ENCODE peak calls at places on chromosome 14, in four cellular contexts. Q is GM12878, I is K562, U is IMR-90. V is an unnamed sample.

GRCh38 chr14:93977790-93978581 is 1.6 kb upstream of the ASB2 start:
- DNase-seq in Q (peak; percentile 74), I (no peak), U (no peak), V (no peak)

GRCh38 chr14:21987937-21988336 is 314.3 kb upstream of the OR4E1 start:
- DNase-seq in Q (no peak), I (peak; percentile 30), U (peak; percentile 12), V (peak; percentile 39)

GRCh38 chr14:24232645-24233537 is at the start of gene GMPR2:
- DNase-seq in Q (no peak), I (peak; percentile 67), U (no peak), V (no peak)

GRCh38 chr14:62661818-62662217 is 383.4 kb downstream of the KCNH5 start:
- DNase-seq in Q (no peak), I (no peak), U (peak; percentile 22), V (no peak)

GRCh38 chr14:95463173-95463901 is 53.1 kb downstream of the SYNE3 start:
- DNase-seq in Q (no peak), I (no peak), U (no peak), V (peak; percentile 86)

GRCh38 chr14:99736600-99737371 is 52.7 kb downstream of the CYP46A1 start:
- DNase-seq in Q (no peak), I (no peak), U (no peak), V (no peak)

GRCh38 chr14:93173943-93174395 is 10.7 kb downstream of the MOAP1 start:
- DNase-seq in Q (no peak), I (peak; percentile 53), U (peak; percentile 22), V (no peak)

GRCh38 chr14:99792551-99793212 is 531 bp upstream of the EML1 start:
- DNase-seq in Q (no peak), I (no peak), U (peak; percentile 20), V (peak; percentile 47)

GRCh38 chr14:99562848-99563748 is 40.9 kb downstream of the CCDC85C start:
- DNase-seq in Q (no peak), I (peak; percentile 43), U (peak; percentile 65), V (peak; percentile 77)

GRCh38 chr14:36717363-36717762 is 55.7 kb downstream of the PAX9 start:
- DNase-seq in Q (no peak), I (no peak), U (no peak), V (no peak)

GRCh38 chr14:47921133-47921532 is 245.7 kb upstream of the MDGA2 start:
- DNase-seq in Q (no peak), I (no peak), U (no peak), V (no peak)

GRCh38 chr14:23186913-23187654 is 3.6 kb upstream of the SLC7A8 start:
- DNase-seq in Q (peak; percentile 5), I (peak; percentile 68), U (peak; percentile 76), V (peak; percentile 81)

GRCh38 chr14:97655169-97655948 is 858.2 kb downstream of the VRK1 start:
- DNase-seq in Q (no peak), I (no peak), U (no peak), V (no peak)

GRCh38 chr14:94903338-94903737 is 133.4 kb upstream of the GSC start:
- DNase-seq in Q (no peak), I (no peak), U (no peak), V (no peak)

GRCh38 chr14:90829677-90830076 is 13.4 kb upstream of the TTC7B start:
- DNase-seq in Q (no peak), I (no peak), U (no peak), V (no peak)

GRCh38 chr14:72618424-72618823 is 275.5 kb downstream of the DPF3 start:
- DNase-seq in Q (no peak), I (no peak), U (no peak), V (no peak)

DNA sequence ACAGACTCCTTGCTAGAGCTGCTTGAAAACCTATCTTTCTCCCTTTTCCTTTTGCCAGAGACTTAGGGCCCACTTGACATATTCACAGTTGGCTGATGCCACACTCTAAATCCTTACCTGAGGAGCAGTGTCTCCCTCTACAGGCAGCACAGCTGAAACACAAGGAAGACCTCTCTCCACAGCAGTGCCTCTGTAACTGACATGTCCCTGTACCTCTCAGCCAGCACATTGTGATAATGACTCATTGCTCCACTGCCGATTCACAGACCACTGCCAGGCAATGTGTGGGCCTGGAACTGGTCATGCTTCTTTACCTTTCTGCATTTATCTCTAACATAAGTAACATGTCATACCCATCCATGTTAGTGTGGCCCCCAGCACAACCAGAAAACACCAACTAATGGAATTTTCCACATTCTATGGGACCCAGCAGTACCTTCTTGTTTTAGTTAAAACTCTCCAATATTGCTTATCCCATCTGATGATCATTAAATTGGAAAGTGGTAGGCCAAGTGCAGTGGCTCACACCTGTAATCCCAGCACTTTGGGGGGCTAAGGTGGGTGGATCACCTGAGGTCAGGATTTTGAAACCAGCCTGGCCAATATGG is 56.5 kb downstream of the GTF2A1 start:
- DNase-seq in Q (peak; percentile 48), I (peak; percentile 63), U (peak; percentile 77), V (peak; percentile 52)
- TF ChIP-seq FOS in Q (no peak), I (no peak), U (no peak), V (peak; percentile 43)

GRCh38 chr14:75147423-75148071 is 20.7 kb upstream of the NEK9 start:
- DNase-seq in Q (no peak), I (no peak), U (peak; percentile 72), V (peak; percentile 66)
- H3K4me1 ChIP-seq in Q (no peaks in the 10 kb centered on the region), I (no peaks in the 10 kb centered on the region), U (peaks cover 2% of the 10 kb centered on the region), V (no peaks in the 10 kb centered on the region)

GRCh38 chr14:79578470-79578869 is 632.8 kb downstream of the DIO2 start:
- DNase-seq in Q (no peak), I (no peak), U (no peak), V (no peak)

GRCh38 chr14:79576434-79576833 is 634.9 kb downstream of the DIO2 start:
- DNase-seq in Q (no peak), I (no peak), U (peak; percentile 67), V (no peak)

GRCh38 chr14:79571361-79571760 is 639.9 kb downstream of the DIO2 start:
- DNase-seq in Q (no peak), I (no peak), U (no peak), V (no peak)

GRCh38 chr14:79573486-79573885 is 637.8 kb downstream of the DIO2 start:
- DNase-seq in Q (no peak), I (no peak), U (peak; percentile 82), V (no peak)

DNA sequence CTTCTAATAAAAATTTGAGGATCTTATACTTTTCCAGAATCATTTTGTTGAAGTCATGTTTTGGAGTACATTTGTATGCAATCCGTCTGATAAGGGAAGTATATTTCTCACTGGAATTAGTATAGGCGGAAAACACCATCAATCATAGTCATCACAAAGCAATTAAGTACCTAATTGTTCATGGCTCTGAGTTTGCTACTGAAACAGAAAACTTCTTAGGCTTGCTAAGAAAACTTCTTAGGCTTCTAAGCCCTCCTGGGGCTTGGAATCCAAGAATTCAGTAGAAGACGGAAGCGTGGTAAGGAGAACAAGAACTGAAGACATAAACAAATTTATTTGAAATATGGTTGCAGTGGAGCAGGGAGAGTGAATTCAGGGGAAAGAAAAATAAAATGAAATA is 636.3 kb downstream of the DIO2 start:
- DNase-seq in Q (no peak), I (no peak), U (no peak), V (no peak)
- TF ChIP-seq FOS in Q (no peak), I (no peak), U (no peak), V (no peak)

GRCh38 chr14:101888182-101888581 is 76.2 kb upstream of the DYNC1H1 start:
- DNase-seq in Q (no peak), I (no peak), U (no peak), V (no peak)

GRCh38 chr14:101887219-101887618 is 77.2 kb upstream of the DYNC1H1 start:
- DNase-seq in Q (no peak), I (no peak), U (no peak), V (no peak)

GRCh38 chr14:101884537-101885253 is 79.7 kb upstream of the DYNC1H1 start:
- DNase-seq in Q (no peak), I (peak; percentile 21), U (no peak), V (no peak)

GRCh38 chr14:101882141-101882935 is 82.0 kb upstream of the DYNC1H1 start:
- DNase-seq in Q (no peak), I (no peak), U (no peak), V (no peak)

GRCh38 chr14:101885254-101885576 is 79.2 kb upstream of the DYNC1H1 start:
- DNase-seq in Q (no peak), I (no peak), U (no peak), V (no peak)
- H3K4me1 ChIP-seq in Q (no peaks in the 10 kb centered on the region), I (peaks cover 11% of the 10 kb centered on the region), U (no peaks in the 10 kb centered on the region), V (no peaks in the 10 kb centered on the region)

DNA sequence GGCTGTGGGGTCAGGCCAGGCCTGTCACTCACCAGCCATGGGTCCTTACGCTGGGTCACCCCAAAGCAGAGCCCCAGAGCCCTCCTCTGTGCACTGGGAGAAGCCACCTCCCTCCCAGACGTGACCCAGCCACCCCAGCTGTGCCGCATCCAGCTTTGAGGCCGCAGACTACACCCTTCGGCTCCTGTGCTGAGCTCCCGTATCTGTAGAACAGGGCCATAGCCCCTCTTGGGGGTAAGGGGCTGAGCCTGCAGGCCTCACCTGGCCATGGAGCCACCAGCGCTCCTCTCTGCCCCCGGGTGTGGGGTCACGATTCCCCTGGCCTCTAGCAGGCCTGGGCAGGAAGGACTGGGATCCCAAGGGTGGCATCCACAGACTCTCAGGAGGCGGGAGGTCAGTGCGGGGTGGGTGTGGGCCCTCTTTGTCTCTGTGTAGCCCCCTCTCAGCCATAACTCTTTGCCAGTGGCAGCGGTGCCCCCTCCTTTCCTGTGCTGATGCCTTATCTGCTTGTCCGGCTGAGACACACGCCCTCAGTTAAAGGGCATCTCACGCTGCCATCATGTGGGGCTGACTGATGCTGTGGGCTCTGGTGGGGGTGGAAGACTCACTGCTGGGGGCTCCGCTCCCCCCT is 16.3 kb downstream of the ASPG start:
- DNase-seq in Q (no peak), I (no peak), U (no peak), V (no peak)
- TF ChIP-seq FOS in Q (no peak), I (no peak), U (no peak), V (no peak)

DNA sequence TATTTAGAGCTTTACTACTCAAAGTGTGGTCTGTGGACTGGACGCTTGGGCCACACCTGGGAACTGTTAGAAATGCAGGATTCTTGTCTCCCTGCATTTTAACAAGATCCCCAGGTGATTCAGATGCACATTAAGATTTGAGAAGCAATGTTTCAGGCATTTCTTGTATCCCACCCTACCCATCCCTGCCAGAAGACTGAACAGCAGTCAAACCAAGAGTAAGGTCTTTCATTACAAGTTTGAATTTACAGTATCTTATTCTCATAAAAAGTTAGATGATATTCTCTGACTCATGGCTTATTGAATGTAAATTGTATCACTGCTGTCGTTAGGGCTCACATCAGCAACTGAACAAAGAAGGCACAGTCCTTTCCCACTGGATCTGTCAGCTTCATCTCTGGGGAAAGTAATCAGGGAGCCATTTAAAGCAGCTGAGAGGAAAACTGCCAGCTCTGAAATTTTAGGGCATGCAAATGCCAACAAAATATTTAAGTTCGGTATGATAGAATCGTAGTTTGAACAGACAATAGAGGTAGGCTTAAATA is 141.1 kb downstream of the AKAP6 start:
- DNase-seq in Q (no peak), I (no peak), U (peak; percentile 54), V (no peak)
- H3K4me1 ChIP-seq in Q (no peaks in the 10 kb centered on the region), I (no peaks in the 10 kb centered on the region), U (peaks cover 20% of the 10 kb centered on the region), V (peaks cover 3% of the 10 kb centered on the region)

DNA sequence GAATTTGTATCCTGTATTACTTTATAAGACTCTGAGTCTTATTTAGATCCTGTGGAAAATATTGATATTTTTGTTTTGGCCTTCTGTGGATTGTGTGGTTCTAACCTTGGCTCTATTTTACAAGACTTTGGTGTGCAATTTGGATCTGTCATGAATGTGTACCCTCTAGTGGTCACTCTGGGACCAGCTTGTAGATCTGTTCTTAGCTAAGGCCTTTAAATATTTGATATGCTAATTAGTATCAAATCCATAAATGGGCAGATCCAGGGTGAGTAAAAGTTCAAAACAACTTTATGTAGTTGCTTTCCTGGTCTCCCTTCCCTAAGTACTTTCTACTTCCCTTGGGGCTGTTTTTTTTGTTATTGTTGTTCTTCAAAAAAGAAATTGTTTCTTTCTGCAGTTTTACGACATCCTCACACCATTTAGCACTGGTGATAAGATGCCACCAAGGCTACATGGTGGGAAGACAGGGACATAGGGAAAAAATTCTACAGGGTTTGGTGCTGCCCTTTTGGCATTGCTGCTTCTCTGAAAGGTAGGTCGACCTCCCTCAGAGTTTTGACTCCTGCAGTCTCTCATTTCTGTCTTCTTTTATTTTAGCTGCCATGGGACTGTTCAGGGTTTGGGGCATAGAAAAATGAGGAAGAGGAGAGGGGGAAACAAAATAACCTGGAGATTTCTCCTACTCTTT is 238.5 kb downstream of the GPHN start:
- DNase-seq in Q (no peak), I (peak; percentile 9), U (peak; percentile 58), V (peak; percentile 70)
- TF ChIP-seq FOS in Q (no peak), I (no peak), U (no peak), V (no peak)